ENCODE peak calls at places on chromosomes 6 and 20, in four cellular contexts. F is K562, L is A549, K is GM12878. C is an unnamed sample.

GRCh38 chr6:135604035-135604865 is 106.7 kb upstream of the AHI1 start:
- DNase-seq in L (no peak), F (no peak), K (no peak), C (no peak)

GRCh38 chr6:56246544-56246940 is 838 bp downstream of the COL21A1 start:
- DNase-seq in F (no peak), K (no peak), L (no peak), C (no peak)

GRCh38 chr6:3873051-3873450 is 23.9 kb downstream of the FAM50B start:
- DNase-seq in F (no peak), L (no peak), K (no peak), C (no peak)

GRCh38 chr6:25698631-25699030 is 46.6 kb downstream of the SCGN start:
- DNase-seq in K (no peak), F (peak), L (no peak), C (no peak)

GRCh38 chr6:16252696-16253299 is 14.4 kb downstream of the GMPR start:
- DNase-seq in L (no peak), F (no peak), K (no peak), C (no peak)

GRCh38 chr6:41755895-41756294 is 8.7 kb upstream of the PGC start:
- DNase-seq in L (no peak), F (no peak), K (no peak), C (no peak)

GRCh38 chr20:43844778-43845614 is 69.7 kb upstream of the TOX2 start:
- DNase-seq in L (peak), F (no peak), K (no peak), C (no peak)

GRCh38 chr20:44104807-44105517 is 82.0 kb downstream of the JPH2 start:
- DNase-seq in L (peak), F (no peak), K (no peak), C (no peak)

GRCh38 chr6:20875369-20875963 is 341.2 kb downstream of the CDKAL1 start:
- DNase-seq in K (no peak), L (peak), F (no peak), C (peak)

GRCh38 chr20:32764000-32764960 is 2.1 kb downstream of the DNMT3B start:
- DNase-seq in K (no peak), F (peak), L (no peak), C (no peak)

GRCh38 chr6:89650579-89650978 is 12.0 kb upstream of the LYRM2 start:
- DNase-seq in F (no peak), L (no peak), K (no peak), C (no peak)

GRCh38 chr20:40265872-40266533 is 423.0 kb downstream of the MAFB start:
- DNase-seq in K (no peak), L (peak), F (no peak), C (peak)

GRCh38 chr6:125444234-125444949 is 142.6 kb upstream of the HDDC2 start:
- DNase-seq in F (no peak), L (no peak), K (no peak), C (no peak)

GRCh38 chr20:59047938-59048680 is 5.5 kb upstream of the PRELID3B start:
- DNase-seq in L (peak), F (peak), K (no peak), C (peak)

GRCh38 chr6:75144396-75144795 is 61.5 kb downstream of the COL12A1 start:
- DNase-seq in L (no peak), K (no peak), F (no peak), C (no peak)

GRCh38 chr20:10929023-10929422 is 255.2 kb upstream of the JAG1 start:
- DNase-seq in F (no peak), L (no peak), K (no peak), C (no peak)

GRCh38 chr6:150775804-150776203 is 89.7 kb upstream of the MTHFD1L start:
- DNase-seq in F (no peak), K (no peak), L (no peak), C (no peak)

GRCh38 chr6:28558629-28559028 is 32.9 kb downstream of the GPX5 start:
- DNase-seq in K (no peak), F (no peak), L (no peak), C (no peak)

GRCh38 chr6:90192857-90193256 is 103.8 kb downstream of the BACH2 start:
- DNase-seq in F (no peak), K (no peak), L (no peak), C (no peak)

GRCh38 chr6:159943101-159943632 is 25.7 kb upstream of the IGF2R start:
- DNase-seq in F (no peak), K (no peak), L (no peak), C (peak)

GRCh38 chr20:49712918-49713778 is 530 bp downstream of the B4GALT5 start:
- DNase-seq in F (peak), K (no peak), L (no peak), C (no peak)

GRCh38 chr6:107576852-107577251 is 86.9 kb downstream of the SOBP start:
- DNase-seq in F (no peak), L (peak), K (no peak), C (no peak)

GRCh38 chr6:3337521-3338350 is 79.0 kb downstream of the PSMG4 start:
- DNase-seq in K (no peak), L (peak), F (peak), C (peak)

GRCh38 chr20:58963060-58963584 is 17.9 kb upstream of the NELFCD start:
- DNase-seq in K (no peak), L (no peak), F (no peak), C (no peak)

GRCh38 chr6:169250660-169251059 is 3.0 kb downstream of the THBS2 start:
- DNase-seq in F (no peak), K (no peak), L (peak), C (no peak)

GRCh38 chr20:60057866-60058807 is 99.9 kb downstream of the CDH26 start:
- DNase-seq in F (peak), L (no peak), K (no peak), C (no peak)

GRCh38 chr6:5653801-5654200 is 352.9 kb downstream of the NRN1 start:
- DNase-seq in L (no peak), F (no peak), K (no peak), C (no peak)

GRCh38 chr6:169589699-169590257 is 112.1 kb downstream of the WDR27 start:
- DNase-seq in F (no peak), K (no peak), L (no peak), C (no peak)

GRCh38 chr20:50335105-50335504 is 144.5 kb downstream of the CEBPB start:
- DNase-seq in L (peak), F (peak), K (no peak), C (peak)

GRCh38 chr20:47276251-47276650 is 80.2 kb downstream of the ZMYND8 start:
- DNase-seq in K (no peak), F (no peak), L (no peak), C (no peak)

GRCh38 chr20:21719592-21720214 is 14.2 kb downstream of the PAX1 start:
- DNase-seq in K (peak), L (peak), F (peak), C (peak)

GRCh38 chr20:31838646-31839292 is 6.6 kb downstream of the FOXS1 start:
- DNase-seq in L (peak), K (no peak), F (peak), C (no peak)

GRCh38 chr6:77416839-77417238 is 46.5 kb downstream of the HTR1B start:
- DNase-seq in K (no peak), F (no peak), L (no peak), C (no peak)

GRCh38 chr20:25706793-25707192 is 10.1 kb upstream of the ZNF337 start:
- DNase-seq in L (no peak), K (no peak), F (no peak), C (no peak)

GRCh38 chr6:148973809-148974208 is 227.0 kb downstream of the UST start:
- DNase-seq in L (peak), F (no peak), K (no peak), C (no peak)

GRCh38 chr6:25447570-25447929 is 168.4 kb downstream of the CARMIL1 start:
- DNase-seq in K (no peak), F (no peak), L (no peak), C (no peak)

GRCh38 chr20:63750807-63751470 is 11.4 kb downstream of the SLC2A4RG start:
- DNase-seq in L (no peak), F (peak), K (no peak), C (no peak)

GRCh38 chr6:138107078-138107751 is at the start of gene PERP:
- DNase-seq in K (no peak), F (peak), L (peak), C (peak)

GRCh38 chr6:45881705-45882435 is 133.8 kb downstream of the CLIC5 start:
- DNase-seq in L (no peak), K (no peak), F (no peak), C (no peak)

GRCh38 chr6:45882671-45883070 is 133.0 kb downstream of the CLIC5 start:
- DNase-seq in L (no peak), K (no peak), F (no peak), C (no peak)

GRCh38 chr6:45880139-45880538 is 135.5 kb downstream of the CLIC5 start:
- DNase-seq in F (no peak), K (no peak), L (no peak), C (peak)

GRCh38 chr6:45872827-45873226 is 142.8 kb downstream of the CLIC5 start:
- DNase-seq in K (no peak), F (no peak), L (no peak), C (no peak)

DNA sequence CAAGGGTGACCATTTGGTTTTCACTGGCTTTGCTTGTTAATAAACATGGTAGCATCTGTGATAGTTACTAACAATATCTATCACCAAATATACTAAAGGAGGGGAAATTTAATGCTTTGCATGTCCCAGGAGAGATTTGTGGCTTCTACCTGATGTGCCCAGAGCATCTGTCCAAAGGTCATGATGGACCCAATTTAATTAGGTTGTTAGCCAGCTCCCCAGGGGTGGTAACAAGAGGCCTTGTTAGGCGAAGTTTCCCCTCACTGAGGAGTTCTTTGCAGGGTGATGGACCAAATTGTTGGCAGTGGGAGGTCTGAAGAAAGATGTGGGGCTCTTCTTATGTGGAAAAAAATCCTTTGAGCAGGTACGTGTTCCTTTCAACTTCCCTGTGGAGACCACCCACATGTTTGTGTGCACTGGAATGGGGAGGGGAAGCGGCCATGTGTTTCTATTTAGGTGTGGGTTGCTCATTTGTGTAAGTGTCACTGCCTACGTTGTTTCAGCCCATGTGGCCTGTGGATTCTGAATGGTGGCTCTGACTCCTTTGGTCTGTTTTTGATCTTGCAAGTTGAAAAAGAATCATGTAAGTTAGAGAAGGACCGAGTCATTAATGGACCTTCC is 137.6 kb downstream of the CLIC5 start:
- DNase-seq in K (no peak), F (no peak), L (no peak), C (no peak)
- TF ChIP-seq POLR2AphosphoS2 in K (no peak), F (no peak), L (no peak), C (no peak)

DNA sequence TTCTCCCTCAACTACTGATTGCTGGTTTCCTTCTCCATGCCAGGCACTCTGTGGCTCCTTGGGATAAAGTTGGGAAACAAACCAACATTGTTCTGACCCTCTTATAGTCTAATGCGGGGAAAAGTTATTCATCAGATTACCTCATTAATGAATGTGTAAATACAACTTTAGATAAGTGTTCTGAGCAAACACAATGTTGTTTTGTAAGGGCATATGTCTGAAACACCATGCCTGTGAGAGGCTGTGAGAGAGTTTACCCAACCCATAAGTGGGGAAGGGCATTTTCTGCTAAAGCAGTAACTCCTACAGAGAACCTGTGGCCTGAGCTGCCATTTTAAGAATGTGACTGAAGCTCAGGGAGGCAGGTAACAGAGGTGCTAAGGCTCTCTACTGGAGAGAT is 283.5 kb downstream of the KHDC1L start:
- DNase-seq in F (no peak), L (no peak), K (no peak), C (no peak)
- TF ChIP-seq POLR2AphosphoS2 in F (no peak), L (no peak), K (no peak), C (no peak)

GRCh38 chr6:13769655-13770053 is 44.7 kb downstream of the MCUR1 start:
- DNase-seq in K (no peak), L (no peak), F (no peak), C (no peak)
- TF ChIP-seq POLR2AphosphoS2 in K (no peak), L (no peak), F (no peak), C (no peak)

DNA sequence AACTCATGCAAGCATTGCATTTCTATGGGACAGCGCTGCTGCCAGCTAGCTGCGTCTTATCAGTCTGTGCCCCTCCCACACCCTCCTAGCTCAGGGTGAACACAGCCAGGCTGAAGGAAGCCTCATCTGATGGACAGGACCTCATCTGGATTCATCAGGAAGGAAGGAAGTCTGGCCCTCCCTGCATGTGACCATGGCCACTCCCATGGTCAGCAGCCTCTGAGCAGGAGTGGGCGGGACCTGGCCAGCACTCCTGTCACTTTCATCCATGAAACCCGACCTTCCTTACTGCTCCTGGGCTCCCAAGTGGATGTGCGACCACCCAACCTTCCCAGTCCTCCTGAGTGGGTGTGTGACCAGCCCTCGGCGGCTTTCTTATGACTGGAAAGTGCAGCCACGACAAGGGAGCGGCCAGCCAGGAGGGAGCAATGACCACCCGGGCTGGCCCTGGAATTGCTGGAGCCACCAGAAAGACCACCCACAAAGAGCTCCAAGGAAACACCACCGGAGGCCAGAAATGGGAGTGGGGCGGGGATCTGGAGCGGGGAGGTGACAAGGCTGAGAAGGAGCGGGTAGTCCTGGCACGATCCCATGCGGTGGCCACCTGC is 241.1 kb downstream of the TTLL2 start:
- DNase-seq in K (no peak), F (peak), L (no peak), C (peak)
- TF ChIP-seq POLR2AphosphoS2 in K (no peak), F (no peak), L (no peak), C (no peak)

GRCh38 chr20:12528591-12529041 is 480.2 kb upstream of the SPTLC3 start:
- DNase-seq in L (no peak), K (no peak), F (no peak), C (no peak)
- TF ChIP-seq POLR2AphosphoS2 in L (no peak), K (no peak), F (no peak), C (no peak)

DNA sequence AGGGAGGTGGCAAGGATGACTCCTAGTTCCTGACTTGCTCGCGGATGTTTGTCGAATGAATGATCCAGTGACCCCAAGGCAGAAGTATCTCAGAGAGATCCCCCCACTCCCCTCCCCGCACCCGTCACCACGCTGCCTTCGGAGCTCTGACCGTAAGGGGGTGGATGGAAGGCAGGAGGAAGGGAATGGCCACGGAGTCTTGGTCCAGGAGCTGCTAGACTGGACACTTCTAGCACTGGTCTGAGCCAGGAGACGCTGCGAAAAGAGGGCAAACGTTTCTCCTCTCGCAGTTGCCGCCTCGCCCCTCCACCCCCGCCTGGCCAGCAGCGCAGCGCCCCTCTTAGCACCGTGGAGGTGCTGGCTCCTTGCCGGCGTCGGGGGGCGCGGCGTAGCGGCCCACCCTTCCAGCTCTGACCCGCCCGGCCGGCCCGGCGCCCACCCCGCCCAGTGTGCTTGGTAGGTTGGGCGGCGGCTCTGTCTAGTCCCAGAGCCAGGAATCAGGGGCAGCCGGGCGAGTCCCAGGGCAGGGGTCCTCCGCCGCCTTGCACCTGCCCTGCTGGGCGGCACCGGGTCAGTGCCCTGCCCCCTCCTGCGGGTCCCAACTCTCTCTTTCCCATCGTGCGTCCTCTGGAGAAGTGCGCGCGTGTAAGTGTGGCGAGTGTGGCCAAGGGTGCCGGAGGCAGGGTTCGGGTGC is 2.4 kb upstream of the DBNDD2 start:
- DNase-seq in K (no peak), L (no peak), F (peak), C (no peak)
- TF ChIP-seq POLR2AphosphoS2 in K (no peak), L (no peak), F (no peak), C (no peak)

C was measured in HepG2.